ENCODE peak calls at places on chromosomes 16 and 17, in ten cellular contexts. One of them, this sample, is unnamed. For H3K4me1, the result is how much of the 10 kb centered on the place peaks cover.

GRCh38 chr17:1491406-1492248 is 859 bp downstream of the MYO1C start:
- DNase-seq in spleen: peak
- DNase-seq in neural progenitor cell: peak
- DNase-seq in psoas muscle: peak
- DNase-seq in prostate gland: no peak
- DNase-seq in testis: peak
- DNase-seq in uterus: peak
- DNase-seq in thoracic aorta: no peak
- DNase-seq in fibroblast of lung: peak
- DNase-seq in RWPE2: no peak
- DNase-seq in this sample: peak

GRCh38 chr16:30901201-30902069 is 5.0 kb downstream of the CTF1 start:
- DNase-seq in spleen: no peak
- DNase-seq in neural progenitor cell: no peak
- DNase-seq in psoas muscle: no peak
- DNase-seq in prostate gland: no peak
- DNase-seq in testis: no peak
- DNase-seq in uterus: no peak
- DNase-seq in thoracic aorta: no peak
- DNase-seq in fibroblast of lung: no peak
- DNase-seq in RWPE2: no peak
- DNase-seq in this sample: no peak

GRCh38 chr16:66961065-66961744 is at the start of gene CES3:
- DNase-seq in spleen: no peak
- DNase-seq in neural progenitor cell: peak
- DNase-seq in psoas muscle: peak
- DNase-seq in prostate gland: no peak
- DNase-seq in testis: peak
- DNase-seq in uterus: no peak
- DNase-seq in thoracic aorta: no peak
- DNase-seq in fibroblast of lung: peak
- DNase-seq in RWPE2: no peak
- DNase-seq in this sample: peak

GRCh38 chr17:80097307-80097630 is 4.1 kb upstream of the GAA start:
- DNase-seq in spleen: no peak
- DNase-seq in neural progenitor cell: no peak
- DNase-seq in psoas muscle: no peak
- DNase-seq in prostate gland: no peak
- DNase-seq in testis: no peak
- DNase-seq in uterus: no peak
- DNase-seq in thoracic aorta: no peak
- DNase-seq in fibroblast of lung: peak
- DNase-seq in RWPE2: no peak
- DNase-seq in this sample: no peak

GRCh38 chr16:48659940-48660339 is 50.0 kb upstream of the N4BP1 start:
- DNase-seq in spleen: no peak
- DNase-seq in neural progenitor cell: no peak
- DNase-seq in psoas muscle: no peak
- DNase-seq in prostate gland: no peak
- DNase-seq in testis: no peak
- DNase-seq in uterus: no peak
- DNase-seq in thoracic aorta: no peak
- DNase-seq in fibroblast of lung: no peak
- DNase-seq in RWPE2: no peak
- DNase-seq in this sample: no peak

GRCh38 chr16:31010539-31010938 is at the start of gene STX1B:
- DNase-seq in spleen: no peak
- DNase-seq in neural progenitor cell: peak
- DNase-seq in psoas muscle: no peak
- DNase-seq in prostate gland: no peak
- DNase-seq in testis: peak
- DNase-seq in uterus: no peak
- DNase-seq in thoracic aorta: no peak
- DNase-seq in fibroblast of lung: peak
- DNase-seq in RWPE2: no peak
- DNase-seq in this sample: no peak

GRCh38 chr17:83121921-83122820 is 42.8 kb downstream of the METRNL start:
- DNase-seq in spleen: peak
- DNase-seq in neural progenitor cell: no peak
- DNase-seq in psoas muscle: no peak
- DNase-seq in prostate gland: no peak
- DNase-seq in testis: no peak
- DNase-seq in uterus: no peak
- DNase-seq in thoracic aorta: no peak
- DNase-seq in fibroblast of lung: no peak
- DNase-seq in RWPE2: no peak
- DNase-seq in this sample: no peak

GRCh38 chr17:7315570-7316243 is 547 bp upstream of the GPS2 start:
- DNase-seq in spleen: peak
- DNase-seq in neural progenitor cell: no peak
- DNase-seq in psoas muscle: no peak
- DNase-seq in prostate gland: no peak
- DNase-seq in testis: peak
- DNase-seq in uterus: no peak
- DNase-seq in thoracic aorta: no peak
- DNase-seq in fibroblast of lung: no peak
- DNase-seq in RWPE2: no peak
- DNase-seq in this sample: peak

GRCh38 chr17:73189417-73190099 is 3.3 kb upstream of the COG1 start:
- DNase-seq in spleen: no peak
- DNase-seq in neural progenitor cell: peak
- DNase-seq in psoas muscle: no peak
- DNase-seq in prostate gland: peak
- DNase-seq in testis: peak
- DNase-seq in uterus: no peak
- DNase-seq in thoracic aorta: no peak
- DNase-seq in fibroblast of lung: peak
- DNase-seq in RWPE2: no peak
- DNase-seq in this sample: peak

GRCh38 chr17:75875940-75876189 is 2.5 kb downstream of the TRIM47 start:
- DNase-seq in spleen: no peak
- DNase-seq in neural progenitor cell: no peak
- DNase-seq in psoas muscle: no peak
- DNase-seq in prostate gland: peak
- DNase-seq in testis: peak
- DNase-seq in uterus: no peak
- DNase-seq in thoracic aorta: no peak
- DNase-seq in fibroblast of lung: no peak
- DNase-seq in RWPE2: no peak
- DNase-seq in this sample: no peak

GRCh38 chr16:87119748-87120147 is 197.4 kb downstream of the C16orf95 start:
- DNase-seq in spleen: no peak
- DNase-seq in neural progenitor cell: no peak
- DNase-seq in psoas muscle: no peak
- DNase-seq in prostate gland: no peak
- DNase-seq in testis: no peak
- DNase-seq in uterus: no peak
- DNase-seq in thoracic aorta: no peak
- DNase-seq in fibroblast of lung: no peak
- DNase-seq in RWPE2: no peak
- DNase-seq in this sample: no peak

GRCh38 chr16:48592839-48593429 is 17.0 kb downstream of the N4BP1 start:
- DNase-seq in spleen: no peak
- DNase-seq in neural progenitor cell: peak
- DNase-seq in psoas muscle: no peak
- DNase-seq in prostate gland: no peak
- DNase-seq in testis: no peak
- DNase-seq in uterus: no peak
- DNase-seq in thoracic aorta: no peak
- DNase-seq in fibroblast of lung: no peak
- DNase-seq in RWPE2: no peak
- DNase-seq in this sample: no peak

GRCh38 chr16:50371936-50372595 is 3.3 kb upstream of the BRD7 start:
- DNase-seq in spleen: no peak
- DNase-seq in neural progenitor cell: peak
- DNase-seq in psoas muscle: no peak
- DNase-seq in prostate gland: no peak
- DNase-seq in testis: peak
- DNase-seq in uterus: no peak
- DNase-seq in thoracic aorta: no peak
- DNase-seq in fibroblast of lung: no peak
- DNase-seq in RWPE2: no peak
- DNase-seq in this sample: no peak

GRCh38 chr17:27289856-27290255 is 4.1 kb upstream of the WSB1 start:
- DNase-seq in spleen: no peak
- DNase-seq in neural progenitor cell: no peak
- DNase-seq in psoas muscle: no peak
- DNase-seq in prostate gland: no peak
- DNase-seq in testis: no peak
- DNase-seq in uterus: no peak
- DNase-seq in thoracic aorta: no peak
- DNase-seq in fibroblast of lung: no peak
- DNase-seq in RWPE2: no peak
- DNase-seq in this sample: no peak

GRCh38 chr16:49816782-49817370 is 39.0 kb downstream of the ZNF423 start:
- DNase-seq in spleen: no peak
- DNase-seq in neural progenitor cell: no peak
- DNase-seq in psoas muscle: no peak
- DNase-seq in prostate gland: no peak
- DNase-seq in testis: no peak
- DNase-seq in uterus: no peak
- DNase-seq in thoracic aorta: no peak
- DNase-seq in fibroblast of lung: no peak
- DNase-seq in RWPE2: no peak
- DNase-seq in this sample: no peak

GRCh38 chr16:74261068-74261467 is 35.5 kb upstream of the PSMD7 start:
- DNase-seq in spleen: no peak
- DNase-seq in neural progenitor cell: no peak
- DNase-seq in psoas muscle: peak
- DNase-seq in prostate gland: no peak
- DNase-seq in testis: no peak
- DNase-seq in uterus: no peak
- DNase-seq in thoracic aorta: no peak
- DNase-seq in fibroblast of lung: no peak
- DNase-seq in RWPE2: no peak
- DNase-seq in this sample: no peak

GRCh38 chr16:88378401-88378800 is 4.4 kb upstream of the ZNF469 start:
- DNase-seq in spleen: peak
- DNase-seq in neural progenitor cell: no peak
- DNase-seq in psoas muscle: no peak
- DNase-seq in prostate gland: no peak
- DNase-seq in testis: no peak
- DNase-seq in uterus: no peak
- DNase-seq in thoracic aorta: no peak
- DNase-seq in fibroblast of lung: no peak
- DNase-seq in RWPE2: peak
- DNase-seq in this sample: no peak
- TF ChIP-seq CTCF in spleen: no peak
- TF ChIP-seq CTCF in neural progenitor cell: no peak
- TF ChIP-seq CTCF in psoas muscle: no peak
- TF ChIP-seq CTCF in prostate gland: no peak
- TF ChIP-seq CTCF in testis: no peak
- TF ChIP-seq CTCF in uterus: no peak
- TF ChIP-seq CTCF in thoracic aorta: no peak
- TF ChIP-seq CTCF in fibroblast of lung: no peak
- TF ChIP-seq CTCF in RWPE2: no peak
- TF ChIP-seq CTCF in this sample: no peak

DNA sequence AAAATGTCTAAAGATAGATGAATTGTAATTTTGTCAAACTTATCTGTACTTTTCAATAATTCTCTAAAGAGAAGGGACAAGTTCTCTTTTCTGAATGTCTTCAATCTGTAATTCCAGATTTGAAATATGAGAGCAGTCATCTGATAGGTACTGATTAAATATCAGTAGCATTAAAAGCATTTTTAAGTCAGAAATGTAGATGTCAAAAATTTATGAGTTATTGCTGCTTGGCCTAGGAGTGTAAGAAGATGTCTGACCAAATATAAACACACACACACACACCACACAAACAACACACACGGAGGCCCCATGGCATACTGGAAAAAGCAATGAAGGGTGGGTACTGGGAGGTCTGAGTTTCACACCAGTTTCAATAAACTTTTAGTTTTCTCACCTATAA is 2.4 kb upstream of the TOB1 start:
- DNase-seq in spleen: no peak
- DNase-seq in neural progenitor cell: no peak
- DNase-seq in psoas muscle: no peak
- DNase-seq in prostate gland: no peak
- DNase-seq in testis: no peak
- DNase-seq in uterus: no peak
- DNase-seq in thoracic aorta: no peak
- DNase-seq in fibroblast of lung: no peak
- DNase-seq in RWPE2: no peak
- DNase-seq in this sample: no peak
- H3K4me3 ChIP-seq in spleen: no peak
- H3K4me3 ChIP-seq in neural progenitor cell: peak
- H3K4me3 ChIP-seq in psoas muscle: peak
- H3K4me3 ChIP-seq in prostate gland: no peak
- H3K4me3 ChIP-seq in testis: no peak
- H3K4me3 ChIP-seq in uterus: no peak
- H3K4me3 ChIP-seq in thoracic aorta: peak
- H3K4me3 ChIP-seq in fibroblast of lung: no peak
- H3K4me3 ChIP-seq in RWPE2: peak
- H3K4me3 ChIP-seq in this sample: no peak

GRCh38 chr17:81402530-81402941 is 7.3 kb downstream of the BAHCC1 start:
- DNase-seq in spleen: no peak
- DNase-seq in neural progenitor cell: no peak
- DNase-seq in psoas muscle: peak
- DNase-seq in prostate gland: no peak
- DNase-seq in testis: no peak
- DNase-seq in uterus: no peak
- DNase-seq in thoracic aorta: no peak
- DNase-seq in fibroblast of lung: no peak
- DNase-seq in RWPE2: no peak
- DNase-seq in this sample: no peak
- H3K4me1 ChIP-seq in spleen: half or more
- H3K4me1 ChIP-seq in neural progenitor cell: half or more
- H3K4me1 ChIP-seq in psoas muscle: half or more
- H3K4me1 ChIP-seq in prostate gland: under half
- H3K4me1 ChIP-seq in testis: half or more
- H3K4me1 ChIP-seq in uterus: under half
- H3K4me1 ChIP-seq in thoracic aorta: half or more
- H3K4me1 ChIP-seq in fibroblast of lung: under half
- H3K4me1 ChIP-seq in RWPE2: under half
- H3K4me1 ChIP-seq in this sample: under half

DNA sequence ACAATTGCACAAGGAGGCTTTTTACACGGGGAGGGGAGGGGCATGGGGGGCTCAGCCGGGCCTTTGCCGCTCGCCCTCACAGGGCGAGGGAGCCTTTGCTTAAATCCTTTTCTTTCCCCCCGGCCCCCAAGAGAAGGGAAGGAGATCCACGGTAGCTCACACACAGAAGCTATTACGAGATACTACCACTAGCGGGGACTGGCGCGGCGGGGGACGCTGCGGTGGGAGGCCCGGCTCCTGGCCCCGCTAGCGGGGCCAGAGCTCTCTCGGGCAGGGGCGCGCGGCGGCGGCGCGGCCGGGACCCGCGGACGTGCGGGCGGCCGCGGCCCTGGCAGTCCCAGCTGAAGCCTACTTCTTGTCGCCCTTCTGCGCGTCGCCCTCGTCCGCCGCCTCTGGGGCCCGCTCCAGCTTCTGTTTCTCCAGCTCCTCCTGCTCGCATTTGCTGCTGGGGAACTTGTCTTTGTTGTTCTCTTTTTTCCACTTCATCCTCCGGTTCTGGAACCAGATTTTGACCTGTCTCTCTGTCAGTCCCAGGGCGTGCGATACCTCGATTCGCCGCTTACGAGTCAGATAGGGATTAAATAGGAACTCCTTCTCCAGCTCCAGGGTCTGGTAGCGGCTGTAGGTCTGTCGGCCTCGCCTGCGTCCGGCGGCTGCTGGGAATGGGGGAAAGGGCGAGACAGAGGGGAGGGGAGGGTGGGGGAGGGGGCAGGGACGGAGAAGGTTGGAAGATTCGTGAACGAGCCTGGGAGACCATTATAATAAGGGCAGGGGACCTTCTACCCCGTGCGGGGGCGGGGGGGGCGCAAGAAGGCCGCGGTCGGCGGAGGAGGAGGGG is 2.0 kb downstream of the HOXB8 start:
- DNase-seq in spleen: peak
- DNase-seq in neural progenitor cell: peak
- DNase-seq in psoas muscle: peak
- DNase-seq in prostate gland: no peak
- DNase-seq in testis: no peak
- DNase-seq in uterus: no peak
- DNase-seq in thoracic aorta: no peak
- DNase-seq in fibroblast of lung: peak
- DNase-seq in RWPE2: no peak
- DNase-seq in this sample: peak
- TF ChIP-seq CTCF in spleen: no peak
- TF ChIP-seq CTCF in neural progenitor cell: no peak
- TF ChIP-seq CTCF in psoas muscle: peak
- TF ChIP-seq CTCF in prostate gland: no peak
- TF ChIP-seq CTCF in testis: peak
- TF ChIP-seq CTCF in uterus: peak
- TF ChIP-seq CTCF in thoracic aorta: no peak
- TF ChIP-seq CTCF in fibroblast of lung: peak
- TF ChIP-seq CTCF in RWPE2: peak
- TF ChIP-seq CTCF in this sample: no peak

This sample was measured in mucosa of descending colon.